ENCODE peak calls at places on chromosomes 6 and 20, in five cellular contexts. K is CD4-positive, alpha-beta memory T cell; W is GM23248; L is endothelial cell of umbilical vein; I is body of pancreas. A is an unnamed sample.

GRCh38 chr6:26432622-26433021 is 7.7 kb upstream of the BTN3A3 start:
- DNase-seq in L (peak; percentile 65), W (peak; percentile 27), I (no peak), K (no peak), A (no peak)

GRCh38 chr6:54125493-54125892 is 14.2 kb downstream of the MLIP start:
- DNase-seq in W (no peak), K (no peak), L (no peak), I (no peak), A (no peak)

GRCh38 chr6:151387581-151387980 is 3.8 kb downstream of the ZBTB2 start:
- DNase-seq in L (no peak), I (no peak), W (peak; percentile 79), K (no peak), A (no peak)

GRCh38 chr20:56202493-56203077 is 45.9 kb upstream of the MC3R start:
- DNase-seq in I (no peak), L (no peak), K (no peak), W (peak; percentile 55), A (no peak)

GRCh38 chr20:17749979-17750721 is 50.4 kb downstream of the BANF2 start:
- DNase-seq in L (peak; percentile 93), I (peak; percentile 50), W (peak; percentile 69), K (no peak), A (no peak)

GRCh38 chr6:73394577-73395354 is at the start of gene DDX43:
- DNase-seq in W (peak; percentile 58), L (peak; percentile 72), I (peak; percentile 76), K (peak; percentile 61), A (no peak)

GRCh38 chr6:108720798-108721197 is 127.4 kb upstream of the ARMC2 start:
- DNase-seq in W (no peak), L (no peak), I (no peak), K (no peak), A (no peak)

GRCh38 chr6:143058987-143059386 is 1.7 kb upstream of the AIG1 start:
- DNase-seq in K (no peak), W (no peak), L (no peak), I (no peak), A (no peak)

GRCh38 chr6:145189836-145190235 is 545.5 kb downstream of the EPM2A start:
- DNase-seq in I (no peak), W (no peak), K (no peak), L (no peak), A (no peak)

GRCh38 chr20:49510562-49511117 is 28.2 kb upstream of the KCNB1 start:
- DNase-seq in W (peak; percentile 95), L (no peak), K (no peak), I (peak; percentile 16), A (no peak)

GRCh38 chr6:117448011-117448410 is 22.3 kb upstream of the ROS1 start:
- DNase-seq in K (no peak), W (peak; percentile 20), I (no peak), L (no peak), A (no peak)

GRCh38 chr6:108635505-108636226 is 74.9 kb downstream of the FOXO3 start:
- DNase-seq in L (no peak), K (peak; percentile 31), W (no peak), I (no peak), A (peak; percentile 57)

GRCh38 chr6:3859878-3860552 is 10.8 kb downstream of the FAM50B start:
- DNase-seq in L (no peak), W (no peak), K (no peak), I (no peak), A (no peak)

GRCh38 chr20:57662313-57663240 is 42.4 kb upstream of the ZBP1 start:
- DNase-seq in L (no peak), K (no peak), I (peak; percentile 10), W (no peak), A (no peak)

GRCh38 chr6:170480045-170480714 is 72.9 kb downstream of the PSMB1 start:
- DNase-seq in I (peak; percentile 18), W (peak; percentile 32), K (no peak), L (no peak), A (no peak)

GRCh38 chr6:148854992-148855391 is 108.2 kb downstream of the UST start:
- DNase-seq in K (no peak), L (no peak), W (no peak), I (no peak), A (no peak)

GRCh38 chr6:132483779-132484679 is 28.9 kb downstream of the STX7 start:
- DNase-seq in I (peak; percentile 40), L (peak; percentile 71), K (peak; percentile 61), W (peak; percentile 80), A (peak; percentile 62)

GRCh38 chr6:1770435-1770843 is 160.7 kb downstream of the FOXC1 start:
- DNase-seq in K (peak; percentile 18), L (no peak), I (no peak), W (peak; percentile 33), A (peak; percentile 38)

GRCh38 chr6:154343473-154344308 is 12.9 kb downstream of the IPCEF1 start:
- DNase-seq in K (no peak), I (peak; percentile 67), W (peak; percentile 79), L (peak; percentile 5), A (peak; percentile 12)

GRCh38 chr20:14963262-14963663 is 625.9 kb upstream of the FLRT3 start:
- DNase-seq in I (no peak), L (peak; percentile 90), K (no peak), W (peak; percentile 87), A (no peak)

GRCh38 chr6:170284866-170285469 is 5.9 kb downstream of the DLL1 start:
- DNase-seq in L (no peak), K (no peak), I (no peak), W (no peak), A (no peak)

GRCh38 chr20:34891166-34892062 is 15.0 kb downstream of the ACSS2 start:
- DNase-seq in I (no peak), K (no peak), L (no peak), W (peak; percentile 89), A (peak; percentile 62)

DNA sequence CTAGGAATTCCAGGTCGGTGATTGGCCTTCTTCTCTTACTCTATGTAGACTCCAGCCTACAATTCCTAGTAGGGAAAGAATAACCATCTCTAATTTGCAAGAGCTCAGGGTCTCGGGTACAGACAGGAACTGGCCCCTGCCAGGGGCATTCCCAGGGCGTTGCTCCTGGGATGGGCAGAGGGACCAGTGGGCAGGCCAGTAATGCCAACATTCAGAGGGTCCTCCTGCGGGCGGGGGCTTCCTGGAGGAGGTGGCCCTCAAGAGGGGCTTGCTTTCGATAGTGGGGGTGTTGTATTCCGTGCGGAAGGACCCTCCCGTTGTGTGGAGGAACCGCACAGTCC is 129.8 kb upstream of the PRND start:
- DNase-seq in L (no peak), I (no peak), K (no peak), W (no peak), A (no peak)
- H3K4me3 ChIP-seq in L (no peak overlapping the region), I (no peak overlapping the region), K (peak overlapping the region; percentile 40), W (peak overlapping the region; percentile 78), A (peak overlapping the region; percentile 50)

GRCh38 chr20:4876301-4876700 is 125.0 kb downstream of the SLC23A2 start:
- DNase-seq in I (no peak), K (no peak), L (no peak), W (no peak), A (no peak)
- H3K4me3 ChIP-seq in I (no peak overlapping the region), K (no peak overlapping the region), L (no peak overlapping the region), W (no peak overlapping the region), A (no peak overlapping the region)

DNA sequence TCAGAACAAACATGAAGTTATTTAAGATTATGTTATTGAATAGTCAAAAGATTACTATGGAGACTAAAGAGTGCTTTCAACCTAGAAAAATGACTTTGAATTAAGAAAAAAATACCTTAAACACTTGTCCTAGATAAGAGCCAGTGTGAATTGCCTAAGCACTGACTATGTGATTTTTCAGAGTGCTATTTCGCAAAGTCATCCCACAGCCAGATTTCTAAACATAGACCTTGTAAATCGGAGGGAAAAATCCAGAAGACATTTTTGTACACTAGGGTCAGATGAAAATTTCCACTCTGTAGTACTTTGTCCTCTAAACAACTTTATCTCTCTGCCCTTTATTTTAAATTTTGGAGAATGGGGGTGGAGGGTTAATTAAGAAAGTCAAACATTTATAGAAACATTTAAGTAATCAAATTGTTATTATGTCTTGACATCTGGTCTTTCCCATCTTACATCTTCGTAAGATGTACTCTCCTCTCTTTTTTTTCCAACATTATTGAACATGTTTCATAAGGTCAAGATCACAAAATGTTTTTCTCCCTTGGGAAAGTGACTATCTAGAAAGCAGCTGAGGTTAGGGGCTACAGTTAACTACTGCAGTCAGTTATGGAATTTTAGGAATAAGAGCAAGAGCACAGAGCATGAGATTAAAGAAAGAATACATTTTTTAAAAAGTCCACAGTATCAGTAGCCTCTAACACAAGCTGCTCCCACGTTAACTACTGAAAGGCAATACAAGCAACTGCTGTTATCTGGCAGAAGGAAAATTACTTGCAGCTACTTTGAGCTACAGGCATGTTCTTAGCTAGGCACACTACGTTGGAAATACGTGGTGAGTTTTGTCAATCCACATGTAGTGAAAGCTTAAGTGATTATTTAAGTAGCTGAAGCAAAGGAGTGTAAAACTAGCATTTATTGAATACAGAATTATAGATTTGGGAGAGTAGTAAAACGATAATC is 648.5 kb downstream of the HTR1B start:
- DNase-seq in I (no peak), W (peak; percentile 15), L (no peak), K (no peak), A (no peak)
- H3K4me3 ChIP-seq in I (no peak overlapping the region), W (no peak overlapping the region), L (no peak overlapping the region), K (no peak overlapping the region), A (no peak overlapping the region)

DNA sequence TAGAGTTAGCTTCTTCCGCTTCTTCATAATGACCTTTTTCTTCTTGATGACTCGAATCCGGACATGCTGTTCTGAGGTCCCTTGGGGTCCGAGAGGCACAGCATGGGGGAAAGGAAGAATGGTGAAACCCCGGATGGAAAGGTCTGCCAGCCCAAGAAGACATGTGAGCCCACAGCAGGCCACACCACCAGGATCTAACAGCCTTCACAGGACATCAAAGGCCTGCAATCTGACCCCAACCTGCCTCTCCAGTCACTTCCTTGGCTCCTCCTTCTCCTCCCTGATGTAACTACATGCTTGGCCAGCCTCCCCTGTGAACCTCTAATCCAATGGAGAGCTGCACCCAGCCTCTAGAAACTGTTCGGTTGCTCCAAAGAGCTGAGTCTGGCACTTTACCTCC is 1.6 kb downstream of the CPXM1 start:
- DNase-seq in L (no peak), I (no peak), W (peak; percentile 36), K (no peak), A (no peak)
- H3K4me3 ChIP-seq in L (no peak overlapping the region), I (no peak overlapping the region), W (no peak overlapping the region), K (no peak overlapping the region), A (no peak overlapping the region)

DNA sequence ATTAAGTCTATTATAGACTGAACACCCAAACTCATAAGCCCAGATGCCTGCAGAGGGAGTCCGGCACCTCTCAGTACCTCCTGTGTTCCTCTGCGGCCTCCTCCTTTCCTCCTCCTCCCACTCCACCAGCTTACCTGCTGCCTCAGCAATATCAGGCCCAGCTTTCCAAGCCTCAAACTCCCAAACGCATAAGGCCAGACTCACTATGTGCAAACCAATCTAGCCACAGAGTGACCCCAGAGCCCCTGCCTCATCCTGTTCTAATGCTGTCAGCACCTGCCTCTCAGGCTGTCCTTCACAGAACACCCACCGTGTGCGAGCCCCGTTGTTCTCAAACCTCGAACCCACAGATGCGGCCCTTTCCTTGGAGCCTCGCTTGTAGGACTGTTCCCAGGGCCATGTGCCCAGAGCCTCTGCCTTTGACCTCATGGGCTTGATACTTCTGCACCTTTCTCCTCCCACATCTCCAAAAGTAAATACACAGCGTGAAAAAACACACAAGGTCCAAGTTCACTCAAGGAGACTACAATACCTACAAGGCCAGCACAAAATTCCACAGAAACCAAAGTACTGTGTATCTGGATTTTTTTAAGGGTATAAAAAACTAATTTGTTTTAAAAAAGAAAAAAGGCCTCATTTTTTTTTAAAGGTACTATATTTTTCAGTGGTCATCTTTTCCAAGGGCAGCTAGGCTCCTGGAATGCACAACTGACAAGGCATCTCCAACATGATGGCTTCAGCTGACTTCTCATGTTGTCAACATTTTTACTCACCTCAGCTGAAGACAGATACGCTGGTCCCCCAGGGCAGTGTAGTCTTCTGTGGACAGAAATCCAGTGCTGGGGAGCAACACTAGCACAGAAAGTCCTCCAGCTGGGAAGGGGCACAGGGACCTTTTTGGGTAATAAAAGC is 52.3 kb downstream of the ABHD12 start:
- DNase-seq in K (no peak), W (no peak), I (peak; percentile 62), L (no peak), A (no peak)
- H3K4me3 ChIP-seq in K (no peak overlapping the region), W (no peak overlapping the region), I (no peak overlapping the region), L (no peak overlapping the region), A (no peak overlapping the region)

GRCh38 chr6:83226517-83226916 is 33.4 kb downstream of the RWDD2A start:
- DNase-seq in K (no peak), I (no peak), W (no peak), L (peak; percentile 46), A (no peak)
- H3K4me3 ChIP-seq in K (no peak overlapping the region), I (no peak overlapping the region), W (no peak overlapping the region), L (no peak overlapping the region), A (no peak overlapping the region)

A was measured in Jurkat, Clone E6-1.